ENCODE peak calls at places on chromosomes 1 and 21, in four cellular contexts. One of them, this sample, is unnamed.

GRCh38 chr1:104195395-104195794 is 445.7 kb downstream of the AMY1C start:
- DNase-seq in progenitor cell of endocrine pancreas: no peak
- DNase-seq in BE2C: no peak
- DNase-seq in IMR-90: no peak
- DNase-seq in this sample: no peak

GRCh38 chr1:201418461-201418860 is 3.1 kb downstream of the TNNI1 start:
- DNase-seq in progenitor cell of endocrine pancreas: no peak
- DNase-seq in BE2C: no peak
- DNase-seq in IMR-90: no peak
- DNase-seq in this sample: no peak

GRCh38 chr1:96581786-96582185 is 139.8 kb upstream of the PTBP2 start:
- DNase-seq in progenitor cell of endocrine pancreas: no peak
- DNase-seq in BE2C: no peak
- DNase-seq in IMR-90: no peak
- DNase-seq in this sample: no peak

GRCh38 chr1:243844186-243844585 is 5.9 kb downstream of the AKT3 start:
- DNase-seq in progenitor cell of endocrine pancreas: no peak
- DNase-seq in BE2C: no peak
- DNase-seq in IMR-90: no peak
- DNase-seq in this sample: no peak

GRCh38 chr1:115524211-115524610 is 117.6 kb upstream of the VANGL1 start:
- DNase-seq in progenitor cell of endocrine pancreas: no peak
- DNase-seq in BE2C: no peak
- DNase-seq in IMR-90: no peak
- DNase-seq in this sample: no peak

GRCh38 chr21:44087426-44088400 is 19.5 kb upstream of the PWP2 start:
- DNase-seq in progenitor cell of endocrine pancreas: no peak
- DNase-seq in BE2C: no peak
- DNase-seq in IMR-90: no peak
- DNase-seq in this sample: no peak

GRCh38 chr1:194684636-194685035 is 1498.2 kb upstream of the B3GALT2 start:
- DNase-seq in progenitor cell of endocrine pancreas: no peak
- DNase-seq in BE2C: no peak
- DNase-seq in IMR-90: peak
- DNase-seq in this sample: no peak

GRCh38 chr21:43740497-43741156 is 21.7 kb downstream of the PDXK start:
- DNase-seq in progenitor cell of endocrine pancreas: peak
- DNase-seq in BE2C: peak
- DNase-seq in IMR-90: no peak
- DNase-seq in this sample: peak

GRCh38 chr21:42833439-42833815 is 45.9 kb downstream of the WDR4 start:
- DNase-seq in progenitor cell of endocrine pancreas: no peak
- DNase-seq in BE2C: peak
- DNase-seq in IMR-90: peak
- DNase-seq in this sample: peak

DNA sequence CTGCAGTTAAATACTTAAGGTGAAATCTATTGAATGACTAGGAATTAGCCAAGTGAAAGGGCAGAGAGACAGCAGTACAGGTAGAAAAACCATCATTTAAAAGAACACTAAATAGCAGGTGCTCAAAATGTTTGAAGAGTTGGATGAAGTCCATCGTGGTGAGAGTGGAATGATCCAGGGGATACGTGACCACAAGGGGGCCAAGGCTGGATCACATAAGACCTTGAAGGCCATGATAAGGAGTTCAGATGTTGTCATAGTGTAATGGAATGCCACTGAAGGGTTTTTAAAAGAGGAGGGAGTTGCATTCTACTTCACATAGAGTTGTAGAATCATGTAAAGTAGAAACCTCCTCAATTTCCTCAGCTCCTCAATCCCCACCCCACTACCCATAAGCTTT is 34.8 kb upstream of the HOOK1 start:
- DNase-seq in progenitor cell of endocrine pancreas: no peak
- DNase-seq in BE2C: no peak
- DNase-seq in IMR-90: no peak
- DNase-seq in this sample: no peak
- TF ChIP-seq CTCF in progenitor cell of endocrine pancreas: peak
- TF ChIP-seq CTCF in BE2C: peak
- TF ChIP-seq CTCF in IMR-90: no peak
- TF ChIP-seq CTCF in this sample: no peak

DNA sequence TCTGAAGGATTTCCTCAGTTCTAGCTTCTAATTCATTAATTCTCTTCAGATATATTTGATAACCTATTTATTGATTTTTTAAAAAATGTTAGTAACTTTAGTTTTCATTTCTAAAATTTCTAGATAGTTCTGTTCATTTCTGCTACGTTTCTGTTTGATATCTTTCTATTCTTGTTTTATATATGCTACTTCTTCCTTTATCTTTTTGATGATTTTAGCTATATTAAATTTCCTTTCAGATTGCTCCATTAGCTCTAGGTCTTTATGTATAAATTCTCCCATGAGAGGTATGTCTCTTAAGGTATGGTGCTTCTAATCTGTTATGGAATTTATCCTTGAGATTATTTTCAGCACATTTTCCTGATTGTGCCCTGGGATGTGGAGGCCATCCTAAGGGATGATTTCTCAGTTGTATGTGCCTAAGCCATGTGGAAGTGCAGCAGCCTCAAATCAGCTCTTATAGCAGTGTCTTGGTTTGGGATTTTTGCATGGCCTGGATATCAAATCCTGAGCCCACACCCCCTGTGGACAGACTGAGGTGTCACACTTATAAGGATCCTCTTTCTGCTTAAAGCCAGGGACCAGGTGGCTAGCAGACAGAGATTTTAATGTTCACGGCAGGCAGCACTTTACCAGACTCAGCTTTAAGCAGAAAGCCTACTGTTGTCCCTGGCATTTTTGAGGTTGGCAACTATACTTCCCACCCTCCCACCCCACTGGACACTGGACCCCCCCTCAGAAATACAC is 6.2 kb upstream of the KCNQ4 start:
- DNase-seq in progenitor cell of endocrine pancreas: no peak
- DNase-seq in BE2C: no peak
- DNase-seq in IMR-90: no peak
- DNase-seq in this sample: no peak
- TF ChIP-seq CTCF in progenitor cell of endocrine pancreas: no peak
- TF ChIP-seq CTCF in BE2C: no peak
- TF ChIP-seq CTCF in IMR-90: no peak
- TF ChIP-seq CTCF in this sample: no peak

DNA sequence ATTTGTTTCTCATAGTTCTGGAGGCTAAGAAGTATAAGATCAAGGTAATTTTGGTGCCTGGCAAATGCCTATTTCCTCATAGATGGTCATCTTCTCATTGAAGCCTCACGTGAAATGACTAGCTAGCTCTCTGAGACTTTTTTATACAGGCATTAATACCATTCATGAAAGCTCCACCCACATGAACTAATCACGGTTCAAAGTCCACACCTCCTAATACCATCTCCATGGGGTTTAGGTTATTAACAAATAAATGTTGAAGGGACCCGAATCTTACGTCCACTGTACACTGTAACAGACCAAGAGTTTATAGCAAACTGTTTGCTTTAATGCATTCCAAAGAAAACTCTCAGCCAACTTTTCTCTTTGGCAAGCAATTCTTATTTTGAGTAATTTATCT is 296.2 kb upstream of the LRRC7 start:
- DNase-seq in progenitor cell of endocrine pancreas: no peak
- DNase-seq in BE2C: no peak
- DNase-seq in IMR-90: no peak
- DNase-seq in this sample: no peak
- TF ChIP-seq CTCF in progenitor cell of endocrine pancreas: no peak
- TF ChIP-seq CTCF in BE2C: no peak
- TF ChIP-seq CTCF in IMR-90: no peak
- TF ChIP-seq CTCF in this sample: no peak

DNA sequence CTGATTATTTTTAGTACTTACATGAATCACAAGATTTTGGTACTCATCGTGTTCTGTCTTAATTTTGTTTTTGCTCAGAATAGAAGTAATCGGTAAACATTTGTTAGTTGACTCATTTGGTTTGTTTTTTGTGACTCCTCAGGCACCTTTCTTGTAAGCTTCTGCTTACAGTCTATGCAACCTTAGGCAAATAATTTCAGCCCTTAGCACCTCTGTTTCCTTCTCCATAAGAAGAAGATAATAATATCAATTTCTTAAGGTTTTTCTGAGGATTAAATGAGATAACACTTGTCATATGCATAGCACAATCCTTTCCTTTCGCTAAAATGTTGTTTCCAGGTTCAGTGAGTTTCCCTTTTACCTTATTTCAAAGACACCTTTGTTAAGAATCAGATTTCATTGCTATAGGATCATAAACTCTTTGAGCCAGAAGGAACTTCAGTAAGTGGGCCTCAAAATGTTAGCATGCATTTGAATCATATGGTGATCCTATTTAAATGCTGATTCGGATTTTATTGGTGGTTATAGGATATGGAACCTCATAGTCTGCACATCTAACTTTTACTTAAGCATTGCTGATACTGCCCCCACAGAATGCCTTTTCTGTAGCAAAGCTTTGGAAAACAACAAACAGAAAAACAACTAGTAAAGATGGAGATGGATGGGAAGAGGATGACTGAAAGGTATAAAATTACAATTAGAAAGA is 272.7 kb upstream of the CACYBP start:
- DNase-seq in progenitor cell of endocrine pancreas: no peak
- DNase-seq in BE2C: no peak
- DNase-seq in IMR-90: no peak
- DNase-seq in this sample: no peak
- TF ChIP-seq CTCF in progenitor cell of endocrine pancreas: no peak
- TF ChIP-seq CTCF in BE2C: no peak
- TF ChIP-seq CTCF in IMR-90: no peak
- TF ChIP-seq CTCF in this sample: no peak

GRCh38 chr1:152960452-152961044 is 9.9 kb upstream of the SPRR4 start:
- DNase-seq in progenitor cell of endocrine pancreas: no peak
- DNase-seq in BE2C: no peak
- DNase-seq in IMR-90: no peak
- DNase-seq in this sample: no peak
- TF ChIP-seq CTCF in progenitor cell of endocrine pancreas: peak
- TF ChIP-seq CTCF in BE2C: no peak
- TF ChIP-seq CTCF in IMR-90: no peak
- TF ChIP-seq CTCF in this sample: no peak